ENCODE peak calls at places on chromosome 20, in nine cellular contexts. C is uterus, Y is testis, J is sigmoid colon, E is tibial nerve, Q is IMR-90, U is A549, S is stomach, A is spleen. T is an unnamed sample.

GRCh38 chr20:46694484-46694883 is 5.2 kb upstream of the TP53RK start:
- DNase-seq in C (no peak), Y (no peak), J (peak; percentile 7), E (no peak), Q (peak; percentile 43), U (no peak), S (no peak), A (no peak), T (no peak)

GRCh38 chr20:48827880-48828733 is at the start of gene PREX1:
- DNase-seq in C (peak; percentile 32), Y (peak; percentile 74), J (peak; percentile 81), E (peak; percentile 48), Q (peak; percentile 61), U (peak; percentile 77), S (peak; percentile 89), A (peak; percentile 98), T (no peak)

GRCh38 chr20:63934271-63935068 is 21.7 kb downstream of the UCKL1 start:
- DNase-seq in C (no peak), Y (no peak), J (no peak), E (no peak), Q (no peak), U (no peak), S (no peak), A (peak; percentile 71), T (no peak)

GRCh38 chr20:5691918-5692618 is 58.1 kb upstream of the SHLD1 start:
- DNase-seq in C (no peak), Y (no peak), J (no peak), E (no peak), Q (no peak), U (no peak), S (no peak), A (peak; percentile 88), T (no peak)

GRCh38 chr20:16553161-16553560 is 20.1 kb downstream of the KIF16B start:
- DNase-seq in C (no peak), Y (no peak), J (no peak), E (no peak), Q (no peak), U (no peak), S (no peak), A (no peak), T (no peak)

GRCh38 chr20:60222497-60222896 is 264.3 kb downstream of the CDH26 start:
- DNase-seq in C (no peak), Y (no peak), J (no peak), E (no peak), Q (no peak), U (no peak), S (no peak), A (no peak), T (no peak)

GRCh38 chr20:23541330-23541729 is 27.0 kb downstream of the CST9L start:
- DNase-seq in C (no peak), Y (no peak), J (no peak), E (no peak), Q (no peak), U (no peak), S (no peak), A (no peak), T (no peak)

GRCh38 chr20:54606384-54606783 is 131.0 kb downstream of the DOK5 start:
- DNase-seq in C (no peak), Y (no peak), J (no peak), E (no peak), Q (no peak), U (no peak), S (no peak), A (no peak), T (no peak)

DNA sequence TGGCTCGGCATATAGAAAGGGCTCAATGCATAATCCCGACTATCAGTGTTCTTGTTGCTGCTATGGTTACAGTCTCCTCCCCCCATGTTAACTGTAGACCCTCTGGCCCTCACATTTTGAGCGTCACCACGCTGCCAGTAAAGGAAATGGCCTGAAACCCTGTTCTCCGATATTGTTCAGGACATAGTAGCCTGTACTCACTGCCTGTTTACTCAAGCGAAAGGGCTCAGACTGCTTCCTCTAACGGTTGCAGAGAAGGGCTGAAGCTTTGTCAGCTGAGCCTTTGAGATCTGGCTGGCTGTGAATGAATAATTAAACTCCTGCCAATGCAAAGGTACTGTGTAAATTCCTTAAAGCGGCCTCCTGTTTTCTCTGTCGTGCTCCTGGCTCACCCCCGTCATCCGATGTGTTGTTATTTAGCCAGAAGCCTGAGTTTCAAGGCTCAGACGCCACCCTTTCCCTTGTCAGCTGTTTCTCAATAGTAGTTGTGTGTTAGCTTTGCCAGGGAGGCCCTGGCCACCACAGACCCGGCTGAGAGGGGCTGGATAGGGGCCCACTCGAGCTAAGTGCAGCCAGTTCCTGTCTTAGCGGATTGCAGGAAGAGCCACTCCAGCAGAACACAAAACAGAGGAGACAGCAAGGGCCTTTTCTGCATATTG is 31.2 kb upstream of the RALGAPA2 start:
- DNase-seq in C (peak; percentile 57), Y (peak; percentile 66), J (peak; percentile 89), E (peak; percentile 23), Q (no peak), U (no peak), S (peak; percentile 57), A (peak; percentile 81), T (no peak)
- TF ChIP-seq POLR2A in C (no peak), Y (no peak), J (no peak), E (no peak), Q (no peak), U (no peak), S (no peak), A (no peak), T (no peak)

GRCh38 chr20:20363449-20364015 is 4.4 kb upstream of the INSM1 start:
- DNase-seq in C (no peak), Y (no peak), J (no peak), E (no peak), Q (no peak), U (no peak), S (no peak), A (no peak), T (no peak)

GRCh38 chr20:20364747-20365558 is 3.0 kb upstream of the INSM1 start:
- DNase-seq in C (no peak), Y (no peak), J (no peak), E (no peak), Q (no peak), U (no peak), S (no peak), A (peak; percentile 66), T (no peak)

GRCh38 chr20:20364016-20364746 is 3.7 kb upstream of the INSM1 start:
- DNase-seq in C (no peak), Y (no peak), J (no peak), E (no peak), Q (no peak), U (no peak), S (no peak), A (peak; percentile 65), T (no peak)

GRCh38 chr20:20360464-20360863 is 7.4 kb upstream of the INSM1 start:
- DNase-seq in C (no peak), Y (peak; percentile 55), J (no peak), E (no peak), Q (peak; percentile 69), U (peak; percentile 75), S (peak; percentile 45), A (no peak), T (peak; percentile 40)

DNA sequence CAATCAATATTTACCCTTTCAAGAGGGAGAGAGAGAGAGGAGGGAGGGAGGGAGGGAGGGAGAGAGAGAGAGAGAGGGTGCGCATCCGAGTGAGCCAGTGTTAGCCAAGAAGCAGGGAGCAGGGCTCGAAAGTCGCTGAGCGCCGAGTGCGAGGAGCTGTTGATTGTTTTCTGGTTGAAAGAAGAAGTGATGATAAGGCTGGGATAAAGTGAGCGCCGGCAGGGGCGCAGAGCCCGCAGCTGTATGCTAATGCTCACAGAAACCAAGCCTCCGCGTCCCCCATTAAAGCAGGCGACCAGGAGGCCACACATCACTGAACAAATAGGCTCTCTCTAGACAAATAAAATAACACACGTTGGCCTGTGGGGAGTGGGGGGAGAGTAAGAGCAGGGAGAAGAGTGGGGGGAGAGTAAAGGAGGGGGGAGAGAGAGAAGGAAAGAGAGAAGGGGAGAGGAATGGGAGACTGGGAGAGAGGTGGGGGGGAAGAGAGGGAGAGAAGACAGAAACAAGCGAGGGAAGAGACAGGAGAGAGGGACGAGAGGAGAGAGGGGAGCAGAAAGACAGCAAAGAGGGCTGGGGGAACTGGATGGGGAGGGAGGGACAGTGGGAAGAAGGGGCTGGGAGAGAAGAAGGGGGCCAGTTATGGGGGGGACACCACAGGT is 5.0 kb upstream of the INSM1 start:
- DNase-seq in C (no peak), Y (no peak), J (no peak), E (no peak), Q (no peak), U (no peak), S (no peak), A (no peak), T (no peak)
- H3K4me1 ChIP-seq in C (no peaks in the 10 kb centered on the region), Y (no peaks in the 10 kb centered on the region), J (no peaks in the 10 kb centered on the region), E (peaks cover 18% of the 10 kb centered on the region), Q (no peaks in the 10 kb centered on the region), U (peaks cover 15% of the 10 kb centered on the region), S (peaks cover 57% of the 10 kb centered on the region), A (peaks cover 26% of the 10 kb centered on the region), T (no peaks in the 10 kb centered on the region)

DNA sequence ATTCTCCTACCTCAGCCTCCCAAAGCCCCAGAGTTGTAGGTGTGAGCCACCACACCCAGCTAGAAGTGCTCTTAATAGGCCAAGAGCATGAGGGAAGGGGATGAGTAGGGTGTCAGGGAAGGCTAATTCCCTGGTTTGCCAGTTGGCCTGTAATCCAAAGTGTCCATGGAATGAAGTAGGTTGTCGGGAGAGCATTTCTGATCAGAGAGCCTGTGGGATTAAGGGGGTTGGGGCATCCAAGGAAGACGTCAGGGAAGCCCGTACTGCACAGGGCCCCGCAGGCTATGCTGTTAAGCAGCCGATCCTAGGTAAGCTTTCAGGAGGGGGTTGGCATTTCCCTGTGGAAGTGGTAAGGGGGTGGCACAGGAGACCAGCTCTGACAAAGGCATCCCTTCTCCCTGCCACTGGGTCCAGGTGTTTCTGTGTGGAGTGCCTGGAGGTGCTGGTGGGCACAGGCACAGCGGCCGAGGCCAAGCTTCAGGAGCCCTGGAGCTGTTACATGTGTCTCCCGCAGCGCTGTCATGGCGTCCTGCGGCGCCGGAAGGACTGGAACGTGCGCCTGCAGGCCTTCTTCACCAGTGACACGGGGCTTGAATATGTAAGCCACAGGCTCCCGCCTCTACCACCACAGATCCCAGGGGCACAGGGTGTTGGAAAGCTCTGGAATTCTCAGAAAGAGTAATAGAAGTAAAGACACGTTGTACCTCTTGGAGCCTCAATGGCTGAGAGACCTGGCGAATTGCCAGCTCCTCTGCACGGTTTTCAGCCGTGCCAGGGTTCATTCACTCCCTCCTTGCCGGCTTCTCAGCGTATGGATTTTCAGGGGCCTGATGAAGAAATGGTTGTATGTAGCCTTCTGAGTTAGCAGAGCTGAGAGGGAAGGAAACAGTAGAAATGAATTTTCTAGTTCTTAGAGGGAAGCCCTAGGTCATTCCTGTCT is 21.4 kb upstream of the MAPRE1 start:
- DNase-seq in C (no peak), Y (no peak), J (no peak), E (no peak), Q (no peak), U (no peak), S (no peak), A (no peak), T (no peak)
- TF ChIP-seq POLR2A in C (no peak), Y (no peak), J (no peak), E (no peak), Q (no peak), U (no peak), S (no peak), A (no peak), T (no peak)

GRCh38 chr20:58690851-58691250 is 1.7 kb upstream of the NPEPL1 start:
- DNase-seq in C (peak; percentile 48), Y (peak; percentile 51), J (no peak), E (no peak), Q (peak; percentile 22), U (no peak), S (peak; percentile 24), A (no peak), T (no peak)

GRCh38 chr20:58688838-58689237 is 3.8 kb upstream of the NPEPL1 start:
- DNase-seq in C (no peak), Y (no peak), J (no peak), E (no peak), Q (peak; percentile 14), U (no peak), S (peak; percentile 21), A (no peak), T (no peak)

GRCh38 chr20:58691773-58692578 is 624 bp upstream of the NPEPL1 start:
- DNase-seq in C (peak; percentile 65), Y (no peak), J (peak; percentile 86), E (no peak), Q (no peak), U (no peak), S (peak; percentile 41), A (peak; percentile 91), T (no peak)

GRCh38 chr20:58691405-58691772 is 1.2 kb upstream of the NPEPL1 start:
- DNase-seq in C (no peak), Y (no peak), J (peak; percentile 56), E (no peak), Q (no peak), U (no peak), S (peak; percentile 23), A (peak; percentile 78), T (no peak)

GRCh38 chr20:58690351-58690750 is 2.2 kb upstream of the NPEPL1 start:
- DNase-seq in C (no peak), Y (no peak), J (no peak), E (no peak), Q (no peak), U (no peak), S (no peak), A (no peak), T (no peak)
- H3K4me1 ChIP-seq in C (no peaks in the 10 kb centered on the region), Y (peaks cover 24% of the 10 kb centered on the region), J (no peaks in the 10 kb centered on the region), E (peaks cover 20% of the 10 kb centered on the region), Q (peaks cover 19% of the 10 kb centered on the region), U (peaks cover 20% of the 10 kb centered on the region), S (peaks cover 51% of the 10 kb centered on the region), A (peaks cover 32% of the 10 kb centered on the region), T (peaks cover 16% of the 10 kb centered on the region)

T was measured in HCT116.